ENCODE peak calls at places on chromosomes 4 and X, in seven cellular contexts. B, A, V, J, E, Z and H are unnamed samples.

GRCh38 chr4:163332526-163333405 is at the start of gene NPY1R:
- DNase-seq in A (peak; percentile 50), E (peak; percentile 95), Z (peak; percentile 61), B (peak; percentile 88), V (peak; percentile 82), J (peak; percentile 60), H (peak; percentile 71)

GRCh38 chrX:19658030-19658429 is 142.7 kb upstream of the MAP3K15 start:
- DNase-seq in Z (no peak), B (peak; percentile 25), A (peak; percentile 44), V (no peak), E (no peak), J (no peak), H (no peak)

GRCh38 chrX:9767375-9767774 is 1.7 kb upstream of the GPR143 start:
- DNase-seq in E (no peak), J (no peak), B (no peak), A (no peak), V (no peak), Z (no peak), H (peak; percentile 1)

GRCh38 chr4:108592674-108592986 is 27.7 kb upstream of the RPL34 start:
- DNase-seq in Z (no peak), J (no peak), V (no peak), B (no peak), E (no peak), A (no peak), H (no peak)

GRCh38 chr4:159476886-159477285 is 374.0 kb downstream of the RAPGEF2 start:
- DNase-seq in A (no peak), E (no peak), B (no peak), V (no peak), Z (no peak), J (no peak), H (no peak)

GRCh38 chr4:15654556-15655222 is 468 bp downstream of the FBXL5 start:
- DNase-seq in Z (peak; percentile 50), E (peak; percentile 79), J (peak; percentile 70), B (peak; percentile 71), V (peak; percentile 41), A (peak; percentile 57), H (peak; percentile 51)

GRCh38 chr4:89351201-89351600 is 43.6 kb upstream of the GPRIN3 start:
- DNase-seq in B (no peak), Z (no peak), E (no peak), V (no peak), J (no peak), A (no peak), H (no peak)

GRCh38 chrX:20742106-20742505 is 475.4 kb upstream of the RPS6KA3 start:
- DNase-seq in Z (no peak), J (no peak), E (no peak), A (no peak), V (no peak), B (peak; percentile 40), H (no peak)

GRCh38 chr4:120633810-120634209 is 288.7 kb downstream of the PRDM5 start:
- DNase-seq in J (no peak), E (no peak), B (no peak), V (no peak), A (no peak), Z (no peak), H (no peak)

GRCh38 chr4:28842271-28842670 is 1877.9 kb upstream of the PCDH7 start:
- DNase-seq in B (no peak), J (no peak), Z (no peak), V (no peak), E (no peak), A (peak; percentile 5), H (no peak)

GRCh38 chr4:123555500-123556273 is 159.1 kb downstream of the SPRY1 start:
- DNase-seq in V (peak; percentile 94), E (no peak), Z (peak; percentile 99), J (peak; percentile 83), A (peak; percentile 59), B (peak; percentile 35), H (peak; percentile 98)